ENCODE peak calls at places on chromosomes 5 and 9, in four cellular contexts. P is lower lobe of right lung, L is dorsolateral prefrontal cortex, K is fibroblast of pulmonary artery. R is an unnamed sample.

GRCh38 chr5:33513786-33514185 is 73.0 kb downstream of the TARS1 start:
- DNase-seq in P (no peak), L (no peak), K (peak), R (peak)

GRCh38 chr9:106980551-106981101 is 117.7 kb downstream of the ZNF462 start:
- DNase-seq in P (no peak), L (no peak), K (peak), R (no peak)

GRCh38 chr9:120652902-120653301 is 61.4 kb downstream of the MEGF9 start:
- DNase-seq in P (no peak), L (no peak), K (no peak), R (no peak)

GRCh38 chr5:154164182-154164581 is 26.4 kb upstream of the GALNT10 start:
- DNase-seq in P (no peak), L (no peak), K (no peak), R (no peak)

GRCh38 chr9:97615439-97616072 is 17.6 kb downstream of the TSTD2 start:
- DNase-seq in P (no peak), L (no peak), K (peak), R (peak)

GRCh38 chr9:115757461-115757860 is 396.1 kb upstream of the PAPPA start:
- DNase-seq in P (no peak), L (no peak), K (peak), R (peak)

GRCh38 chr9:36976371-36977030 is 57.6 kb downstream of the PAX5 start:
- DNase-seq in P (no peak), L (no peak), K (no peak), R (no peak)

GRCh38 chr5:18745988-18746615 is 1111.8 kb downstream of the TAF11L14 start:
- DNase-seq in P (no peak), L (no peak), K (no peak), R (peak)

GRCh38 chr9:12955510-12956163 is 180.8 kb downstream of the LURAP1L start:
- DNase-seq in P (no peak), L (no peak), K (no peak), R (no peak)

GRCh38 chr9:72882117-72882775 is 70.6 kb downstream of the ALDH1A1 start:
- DNase-seq in P (no peak), L (peak), K (no peak), R (no peak)

GRCh38 chr9:120920495-120921178 is 6.0 kb downstream of the TRAF1 start:
- DNase-seq in P (no peak), L (no peak), K (no peak), R (no peak)

GRCh38 chr5:141904551-141904950 is 19.1 kb upstream of the DELE1 start:
- DNase-seq in P (no peak), L (no peak), K (no peak), R (no peak)

GRCh38 chr5:138352722-138353549 is 451 bp downstream of the KDM3B start:
- DNase-seq in P (peak), L (peak), K (peak), R (peak)
- TF ChIP-seq CTCF in P (peak), L (no peak), K (no peak), R (no peak)

GRCh38 chr9:99296375-99296951 is 74.4 kb downstream of the SEC61B start:
- DNase-seq in P (no peak), L (no peak), K (no peak), R (no peak)
- H3K4me3 ChIP-seq in P (peak), L (no peak), K (no peak), R (peak)

GRCh38 chr9:136661641-136662325 is 933 bp upstream of the EGFL7 start:
- DNase-seq in P (no peak), L (no peak), K (no peak), R (no peak)

GRCh38 chr9:136660971-136661540 is 1.7 kb upstream of the EGFL7 start:
- DNase-seq in P (no peak), L (no peak), K (no peak), R (no peak)

GRCh38 chr9:136662656-136663310 is at the start of gene EGFL7:
- DNase-seq in P (peak), L (no peak), K (peak), R (no peak)

GRCh38 chr9:136663311-136663679 is 579 bp downstream of the EGFL7 start:
- DNase-seq in P (no peak), L (no peak), K (no peak), R (no peak)

GRCh38 chr9:136662326-136662655 is 425 bp upstream of the EGFL7 start:
- DNase-seq in P (no peak), L (no peak), K (no peak), R (no peak)
- TF ChIP-seq CTCF in P (no peak), L (no peak), K (no peak), R (no peak)

DNA sequence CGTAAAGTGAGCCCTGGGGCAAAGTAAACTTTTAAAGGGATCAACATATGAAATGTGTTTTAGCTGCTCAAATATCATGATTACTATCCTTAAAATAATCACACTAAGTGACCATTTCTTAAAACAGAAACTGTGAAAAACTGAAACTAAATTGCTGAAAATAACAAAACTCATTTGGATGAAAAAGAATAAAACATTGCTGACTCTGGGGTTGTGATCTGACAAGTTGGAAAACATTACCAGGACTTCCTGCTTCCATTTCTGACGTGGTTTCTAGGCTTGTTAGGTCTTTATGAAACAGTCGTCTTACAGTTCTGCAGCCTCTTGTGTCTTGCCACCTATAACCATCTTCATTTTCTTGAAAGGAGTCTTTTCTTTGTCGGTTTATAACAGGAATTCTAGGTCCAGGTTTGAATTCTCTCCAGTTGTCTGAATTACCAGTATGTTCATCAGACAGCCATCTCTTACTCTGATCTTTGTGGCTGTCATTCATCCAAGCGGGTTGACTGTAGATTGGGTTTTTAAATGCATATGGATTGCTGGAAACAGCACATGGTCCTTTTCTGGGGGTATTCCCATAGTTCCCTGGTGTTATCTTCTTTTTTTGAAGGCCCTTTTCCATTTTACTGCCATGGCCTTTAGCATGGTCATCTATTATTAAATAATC is 1.6 kb downstream of the TUT7 start:
- DNase-seq in P (no peak), L (no peak), K (peak), R (peak)
- H3K4me3 ChIP-seq in P (peak), L (peak), K (peak), R (peak)